ENCODE peak calls at places on chromosome 14, in five cellular contexts. One of them, this sample, is unnamed.
A peak's percentile ranks its signal among the peaks of the same experiment; 100 is the strongest.

GRCh38 chr14:74085047-74085637 is 386 bp downstream of the LIN52 start:
- DNase-seq in HL-60: no peak
- DNase-seq in GM06990: peak; percentile 55
- DNase-seq in lower lobe of right lung: no peak
- DNase-seq in right atrium auricular region: no peak
- DNase-seq in this sample: peak; percentile 12

GRCh38 chr14:99772371-99773283 is 20.6 kb upstream of the EML1 start:
- DNase-seq in HL-60: no peak
- DNase-seq in GM06990: no peak
- DNase-seq in lower lobe of right lung: no peak
- DNase-seq in right atrium auricular region: no peak
- DNase-seq in this sample: no peak

GRCh38 chr14:103576371-103577024 is 13.7 kb downstream of the COA8 start:
- DNase-seq in HL-60: no peak
- DNase-seq in GM06990: no peak
- DNase-seq in lower lobe of right lung: peak; percentile 95
- DNase-seq in right atrium auricular region: peak; percentile 94
- DNase-seq in this sample: no peak

GRCh38 chr14:69696633-69697557 is 70.0 kb upstream of the SRSF5 start:
- DNase-seq in HL-60: no peak
- DNase-seq in GM06990: no peak
- DNase-seq in lower lobe of right lung: no peak
- DNase-seq in right atrium auricular region: no peak
- DNase-seq in this sample: no peak

GRCh38 chr14:95218472-95219193 is 61.3 kb upstream of the DICER1 start:
- DNase-seq in HL-60: no peak
- DNase-seq in GM06990: no peak
- DNase-seq in lower lobe of right lung: no peak
- DNase-seq in right atrium auricular region: no peak
- DNase-seq in this sample: no peak

GRCh38 chr14:73245401-73246325 is 8.4 kb downstream of the PAPLN start:
- DNase-seq in HL-60: peak; percentile 25
- DNase-seq in GM06990: peak; percentile 85
- DNase-seq in lower lobe of right lung: peak; percentile 80
- DNase-seq in right atrium auricular region: no peak
- DNase-seq in this sample: peak; percentile 76

GRCh38 chr14:23437142-23438129 is 2.0 kb upstream of the MYH7 start:
- DNase-seq in HL-60: no peak
- DNase-seq in GM06990: no peak
- DNase-seq in lower lobe of right lung: no peak
- DNase-seq in right atrium auricular region: peak; percentile 16
- DNase-seq in this sample: no peak

GRCh38 chr14:91861091-91861490 is 6.2 kb downstream of the TC2N start:
- DNase-seq in HL-60: no peak
- DNase-seq in GM06990: no peak
- DNase-seq in lower lobe of right lung: no peak
- DNase-seq in right atrium auricular region: no peak
- DNase-seq in this sample: no peak

GRCh38 chr14:64507376-64508156 is 3.0 kb downstream of the ZBTB1 start:
- DNase-seq in HL-60: no peak
- DNase-seq in GM06990: no peak
- DNase-seq in lower lobe of right lung: no peak
- DNase-seq in right atrium auricular region: no peak
- DNase-seq in this sample: no peak

GRCh38 chr14:79649856-79650255 is 561.4 kb downstream of the DIO2 start:
- DNase-seq in HL-60: no peak
- DNase-seq in GM06990: no peak
- DNase-seq in lower lobe of right lung: no peak
- DNase-seq in right atrium auricular region: no peak
- DNase-seq in this sample: no peak

GRCh38 chr14:36505193-36505815 is 14.7 kb downstream of the NKX2-1 start:
- DNase-seq in HL-60: no peak
- DNase-seq in GM06990: no peak
- DNase-seq in lower lobe of right lung: peak; percentile 73
- DNase-seq in right atrium auricular region: peak; percentile 42
- DNase-seq in this sample: peak; percentile 34

GRCh38 chr14:25239170-25239569 is 189.2 kb upstream of the STXBP6 start:
- DNase-seq in HL-60: no peak
- DNase-seq in GM06990: no peak
- DNase-seq in lower lobe of right lung: no peak
- DNase-seq in right atrium auricular region: no peak
- DNase-seq in this sample: no peak

GRCh38 chr14:55701638-55702037 is 121.6 kb downstream of the KTN1 start:
- DNase-seq in HL-60: no peak
- DNase-seq in GM06990: peak; percentile 29
- DNase-seq in lower lobe of right lung: no peak
- DNase-seq in right atrium auricular region: no peak
- DNase-seq in this sample: peak; percentile 57

GRCh38 chr14:32417956-32418552 is 89.0 kb downstream of the AKAP6 start:
- DNase-seq in HL-60: no peak
- DNase-seq in GM06990: no peak
- DNase-seq in lower lobe of right lung: no peak
- DNase-seq in right atrium auricular region: no peak
- DNase-seq in this sample: no peak

GRCh38 chr14:84750763-84751554 is 779.0 kb upstream of the FLRT2 start:
- DNase-seq in HL-60: no peak
- DNase-seq in GM06990: no peak
- DNase-seq in lower lobe of right lung: no peak
- DNase-seq in right atrium auricular region: no peak
- DNase-seq in this sample: no peak

GRCh38 chr14:92382677-92383076 is 59.7 kb downstream of the SLC24A4 start:
- DNase-seq in HL-60: peak; percentile 15
- DNase-seq in GM06990: no peak
- DNase-seq in lower lobe of right lung: no peak
- DNase-seq in right atrium auricular region: no peak
- DNase-seq in this sample: no peak

GRCh38 chr14:69612759-69613145 is 1.4 kb downstream of the SUSD6 start:
- DNase-seq in HL-60: no peak
- DNase-seq in GM06990: no peak
- DNase-seq in lower lobe of right lung: no peak
- DNase-seq in right atrium auricular region: no peak
- DNase-seq in this sample: no peak

GRCh38 chr14:31926123-31926522 is 151.0 kb upstream of the ARHGAP5 start:
- DNase-seq in HL-60: no peak
- DNase-seq in GM06990: no peak
- DNase-seq in lower lobe of right lung: no peak
- DNase-seq in right atrium auricular region: no peak
- DNase-seq in this sample: peak; percentile 57

GRCh38 chr14:30998100-30998706 is 27.2 kb upstream of the AP4S1 start:
- DNase-seq in HL-60: no peak
- DNase-seq in GM06990: no peak
- DNase-seq in lower lobe of right lung: no peak
- DNase-seq in right atrium auricular region: no peak
- DNase-seq in this sample: no peak

GRCh38 chr14:94320243-94320642 is 2.9 kb downstream of the SERPINA6 start:
- DNase-seq in HL-60: no peak
- DNase-seq in GM06990: no peak
- DNase-seq in lower lobe of right lung: no peak
- DNase-seq in right atrium auricular region: peak; percentile 43
- DNase-seq in this sample: no peak

GRCh38 chr14:25049127-25049558 is 804 bp downstream of the STXBP6 start:
- DNase-seq in HL-60: no peak
- DNase-seq in GM06990: no peak
- DNase-seq in lower lobe of right lung: no peak
- DNase-seq in right atrium auricular region: no peak
- DNase-seq in this sample: no peak

GRCh38 chr14:106556665-106557289 is 1030.4 kb downstream of the TMEM121 start:
- DNase-seq in HL-60: peak; percentile 60
- DNase-seq in GM06990: peak; percentile 43
- DNase-seq in lower lobe of right lung: peak; percentile 77
- DNase-seq in right atrium auricular region: no peak
- DNase-seq in this sample: peak; percentile 45

GRCh38 chr14:105685003-105685402 is 158.6 kb downstream of the TMEM121 start:
- DNase-seq in HL-60: no peak
- DNase-seq in GM06990: no peak
- DNase-seq in lower lobe of right lung: no peak
- DNase-seq in right atrium auricular region: no peak
- DNase-seq in this sample: no peak

GRCh38 chr14:66003082-66003740 is 483.0 kb upstream of the CCDC196 start:
- DNase-seq in HL-60: no peak
- DNase-seq in GM06990: no peak
- DNase-seq in lower lobe of right lung: no peak
- DNase-seq in right atrium auricular region: no peak
- DNase-seq in this sample: no peak

GRCh38 chr14:90642239-90642717 is 174.0 kb downstream of the TTC7B start:
- DNase-seq in HL-60: no peak
- DNase-seq in GM06990: no peak
- DNase-seq in lower lobe of right lung: no peak
- DNase-seq in right atrium auricular region: no peak
- DNase-seq in this sample: no peak

GRCh38 chr14:28936601-28937000 is 170.0 kb downstream of the FOXG1 start:
- DNase-seq in HL-60: no peak
- DNase-seq in GM06990: no peak
- DNase-seq in lower lobe of right lung: no peak
- DNase-seq in right atrium auricular region: no peak
- DNase-seq in this sample: no peak

GRCh38 chr14:77230914-77231313 is 40.1 kb downstream of the NGB start:
- DNase-seq in HL-60: no peak
- DNase-seq in GM06990: no peak
- DNase-seq in lower lobe of right lung: no peak
- DNase-seq in right atrium auricular region: no peak
- DNase-seq in this sample: no peak

GRCh38 chr14:21768116-21768874 is 94.7 kb upstream of the OR4E1 start:
- DNase-seq in HL-60: peak; percentile 12
- DNase-seq in GM06990: no peak
- DNase-seq in lower lobe of right lung: no peak
- DNase-seq in right atrium auricular region: no peak
- DNase-seq in this sample: peak; percentile 14
- TF ChIP-seq CTCF in HL-60: no peak
- TF ChIP-seq CTCF in GM06990: peak; percentile 47
- TF ChIP-seq CTCF in lower lobe of right lung: peak; percentile 38
- TF ChIP-seq CTCF in right atrium auricular region: no peak
- TF ChIP-seq CTCF in this sample: peak; percentile 21

DNA sequence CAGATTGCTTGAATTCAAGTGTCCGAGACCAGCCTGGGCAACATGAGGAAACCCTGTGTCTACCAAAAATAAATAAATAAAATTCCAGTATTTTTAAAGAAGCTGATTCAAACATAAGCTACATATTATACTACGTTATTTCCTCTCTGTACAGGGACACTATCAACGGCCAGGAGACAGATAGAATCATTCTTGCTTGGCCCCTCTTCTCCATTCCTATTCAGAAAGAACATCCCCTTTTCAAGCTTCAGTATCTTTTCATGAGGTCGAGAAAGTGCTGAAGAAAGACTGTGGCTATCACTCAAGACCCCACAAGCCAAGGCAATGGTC is 314 bp upstream of the DHRS7 start:
- DNase-seq in HL-60: no peak
- DNase-seq in GM06990: no peak
- DNase-seq in lower lobe of right lung: no peak
- DNase-seq in right atrium auricular region: no peak
- DNase-seq in this sample: no peak
- TF ChIP-seq CTCF in HL-60: no peak
- TF ChIP-seq CTCF in GM06990: peak; percentile 41
- TF ChIP-seq CTCF in lower lobe of right lung: no peak
- TF ChIP-seq CTCF in right atrium auricular region: no peak
- TF ChIP-seq CTCF in this sample: no peak

GRCh38 chr14:61526405-61527312 is 168.7 kb upstream of the HIF1A start:
- DNase-seq in HL-60: no peak
- DNase-seq in GM06990: no peak
- DNase-seq in lower lobe of right lung: peak; percentile 57
- DNase-seq in right atrium auricular region: no peak
- DNase-seq in this sample: no peak
- TF ChIP-seq CTCF in HL-60: no peak
- TF ChIP-seq CTCF in GM06990: no peak
- TF ChIP-seq CTCF in lower lobe of right lung: no peak
- TF ChIP-seq CTCF in right atrium auricular region: no peak
- TF ChIP-seq CTCF in this sample: no peak

GRCh38 chr14:50342211-50343080 is 30.3 kb downstream of the DMAC2L start:
- DNase-seq in HL-60: no peak
- DNase-seq in GM06990: peak; percentile 45
- DNase-seq in lower lobe of right lung: peak; percentile 47
- DNase-seq in right atrium auricular region: peak; percentile 69
- DNase-seq in this sample: peak; percentile 80
- TF ChIP-seq CTCF in HL-60: no peak
- TF ChIP-seq CTCF in GM06990: peak; percentile 37
- TF ChIP-seq CTCF in lower lobe of right lung: peak; percentile 42
- TF ChIP-seq CTCF in right atrium auricular region: no peak
- TF ChIP-seq CTCF in this sample: peak; percentile 57

DNA sequence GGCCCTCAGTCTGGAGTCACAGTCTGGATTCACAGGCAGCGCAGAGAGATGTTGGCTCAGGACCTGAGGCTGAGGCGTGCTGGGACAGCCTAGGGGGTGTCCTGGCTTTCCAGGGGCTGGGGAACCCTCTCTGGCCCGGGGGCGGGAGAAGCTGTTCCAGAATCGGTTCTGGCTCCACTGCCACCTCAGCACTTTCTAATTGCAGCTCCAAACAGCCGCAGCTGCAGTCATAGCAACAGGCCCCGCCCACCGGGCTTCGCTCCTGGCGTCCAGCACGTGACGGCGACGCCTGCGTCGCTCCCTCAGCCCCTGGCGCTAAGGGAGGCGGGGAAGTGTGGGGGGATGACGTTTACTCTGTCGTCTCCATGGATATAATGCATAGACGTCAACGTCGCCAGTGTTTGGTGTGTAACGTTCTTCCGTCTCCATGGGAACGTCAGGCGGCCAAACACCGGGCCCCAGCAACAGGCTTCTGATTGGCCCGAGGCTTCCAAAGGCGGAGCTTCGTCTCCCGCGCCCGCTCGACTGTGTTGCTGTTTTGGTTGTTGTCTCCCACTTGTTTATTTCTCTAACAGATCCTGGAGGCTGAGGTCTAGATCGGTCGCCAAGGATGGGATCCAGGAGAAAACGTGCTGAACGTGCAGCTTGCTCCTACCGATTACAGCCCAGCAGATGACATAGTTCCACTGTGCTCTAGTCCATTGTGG is 19.7 kb upstream of the FOS start:
- DNase-seq in HL-60: peak; percentile 96
- DNase-seq in GM06990: peak; percentile 97
- DNase-seq in lower lobe of right lung: peak; percentile 100
- DNase-seq in right atrium auricular region: peak; percentile 99
- DNase-seq in this sample: peak; percentile 95
- TF ChIP-seq CTCF in HL-60: no peak
- TF ChIP-seq CTCF in GM06990: no peak
- TF ChIP-seq CTCF in lower lobe of right lung: no peak
- TF ChIP-seq CTCF in right atrium auricular region: no peak
- TF ChIP-seq CTCF in this sample: no peak